ENCODE peak calls at places on chromosomes 6 and 20, in nine cellular contexts. N, E, Z, G, H, U, S, F and O are unnamed samples.

GRCh38 chr6:84825461-84825860 is 61.1 kb upstream of the TBX18 start:
- DNase-seq in S (no peak), U (peak), F (no peak), H (no peak), N (no peak), E (peak), G (no peak), Z (no peak), O (no peak)

GRCh38 chr6:52632011-52632410 is 38.9 kb upstream of the TMEM14A start:
- DNase-seq in G (no peak), E (no peak), H (no peak), Z (no peak), S (no peak), F (no peak), N (no peak), U (no peak), O (no peak)

GRCh38 chr6:126724821-126725220 is 384.9 kb downstream of the CENPW start:
- DNase-seq in E (no peak), F (no peak), H (no peak), U (no peak), N (no peak), S (no peak), G (no peak), Z (no peak), O (no peak)

GRCh38 chr6:111484655-111484974 is 1.6 kb upstream of the REV3L start:
- DNase-seq in G (no peak), S (no peak), Z (no peak), E (peak), U (peak), F (peak), H (no peak), N (no peak), O (no peak)

GRCh38 chr6:7424967-7425807 is 35.6 kb downstream of the RIOK1 start:
- DNase-seq in G (no peak), E (peak), Z (peak), S (no peak), H (peak), N (peak), F (peak), U (no peak), O (peak)

GRCh38 chr20:37316116-37316774 is 26.8 kb downstream of the MANBAL start:
- DNase-seq in E (no peak), U (peak), Z (peak), H (no peak), N (no peak), G (no peak), S (no peak), F (no peak), O (peak)

GRCh38 chr6:136499370-136499769 is 50.9 kb downstream of the MAP7 start:
- DNase-seq in E (no peak), S (no peak), H (no peak), F (no peak), Z (no peak), U (no peak), N (no peak), G (no peak), O (no peak)

GRCh38 chr6:36139431-36139830 is 9.1 kb downstream of the MAPK13 start:
- DNase-seq in E (peak), N (peak), H (no peak), F (no peak), G (no peak), Z (no peak), U (no peak), S (no peak), O (no peak)

GRCh38 chr6:144156334-144156733 is 6.0 kb downstream of the STX11 start:
- DNase-seq in F (no peak), Z (peak), N (no peak), G (no peak), U (no peak), H (no peak), S (no peak), E (peak), O (no peak)

GRCh38 chr6:20126789-20127653 is 85.2 kb downstream of the MBOAT1 start:
- DNase-seq in Z (peak), U (peak), N (peak), S (peak), F (peak), H (peak), E (peak), G (peak), O (peak)

GRCh38 chr6:129306826-129307225 is 403.2 kb downstream of the ARHGAP18 start:
- DNase-seq in H (no peak), S (no peak), U (no peak), N (no peak), E (no peak), F (no peak), G (no peak), Z (no peak), O (no peak)

GRCh38 chr6:55445648-55446204 is 118.5 kb downstream of the GFRAL start:
- DNase-seq in U (peak), E (peak), G (no peak), S (no peak), H (no peak), Z (peak), N (peak), F (peak), O (no peak)

GRCh38 chr20:46088409-46089075 is 1.2 kb downstream of the NCOA5 start:
- DNase-seq in Z (no peak), S (no peak), U (peak), H (no peak), E (peak), F (peak), N (no peak), G (no peak), O (no peak)

GRCh38 chr6:80974579-80974978 is 777.9 kb downstream of the TENT5A start:
- DNase-seq in Z (no peak), G (no peak), E (no peak), F (no peak), S (no peak), N (peak), U (no peak), H (no peak), O (no peak)